ENCODE peak calls at places on chromosomes 13 and 19, in eight cellular contexts. F is PC-3, B is hepatocyte, T is GM23248, S is Karpas-422, X is GM23338, I is OCI-LY7, D is PC-9. M is an unnamed sample.

GRCh38 chr13:104043184-104043583 is 977.0 kb upstream of the SLC10A2 start:
- DNase-seq in F (peak; percentile 20), B (no peak), T (no peak), S (no peak), X (no peak), I (no peak), D (no peak), M (no peak)

GRCh38 chr19:3034845-3035541 is 5.9 kb upstream of the TLE2 start:
- DNase-seq in F (no peak), B (peak; percentile 62), T (peak; percentile 59), S (peak; percentile 50), X (peak; percentile 53), I (peak; percentile 62), D (no peak), M (no peak)

GRCh38 chr13:20331419-20331818 is 99.3 kb upstream of the GJB6 start:
- DNase-seq in F (no peak), B (no peak), T (no peak), S (no peak), X (no peak), I (no peak), D (no peak), M (no peak)

GRCh38 chr13:20170931-20171330 is 10.1 kb upstream of the GJA3 start:
- DNase-seq in F (no peak), B (no peak), T (no peak), S (peak; percentile 79), X (no peak), I (no peak), D (no peak), M (no peak)

GRCh38 chr19:7348587-7349230 is at the start of gene ARHGEF18:
- DNase-seq in F (no peak), B (no peak), T (no peak), S (peak; percentile 66), X (no peak), I (peak; percentile 97), D (no peak), M (no peak)

GRCh38 chr19:4455742-4456565 is 1.6 kb downstream of the UBXN6 start:
- DNase-seq in F (peak; percentile 41), B (peak; percentile 79), T (peak; percentile 92), S (peak; percentile 43), X (no peak), I (no peak), D (no peak), M (no peak)

GRCh38 chr19:771332-771785 is 20.4 kb downstream of the MISP start:
- DNase-seq in F (peak; percentile 50), B (peak; percentile 47), T (peak; percentile 83), S (peak; percentile 75), X (peak; percentile 62), I (peak; percentile 45), D (no peak), M (peak; percentile 55)

GRCh38 chr19:35975608-35976214 is 19.3 kb upstream of the SDHAF1 start:
- DNase-seq in F (peak; percentile 18), B (peak; percentile 62), T (peak; percentile 56), S (peak; percentile 55), X (peak; percentile 80), I (no peak), D (no peak), M (no peak)

GRCh38 chr19:13803038-13803437 is 7.8 kb downstream of the ZSWIM4 start:
- DNase-seq in F (peak; percentile 35), B (no peak), T (no peak), S (no peak), X (no peak), I (no peak), D (peak; percentile 88), M (no peak)

GRCh38 chr19:30122431-30122830 is 180.4 kb downstream of the URI1 start:
- DNase-seq in F (no peak), B (no peak), T (no peak), S (no peak), X (no peak), I (no peak), D (no peak), M (no peak)

GRCh38 chr19:4284176-4284958 is 5.3 kb downstream of the SHD start:
- DNase-seq in F (peak; percentile 48), B (peak; percentile 53), T (peak; percentile 27), S (peak; percentile 81), X (peak; percentile 98), I (peak; percentile 64), D (peak; percentile 63), M (peak; percentile 77)

GRCh38 chr13:78192721-78193120 is 274.1 kb upstream of the EDNRB start:
- DNase-seq in F (peak; percentile 19), B (no peak), T (peak; percentile 80), S (no peak), X (no peak), I (no peak), D (no peak), M (no peak)

GRCh38 chr19:35055715-35056179 is 14.2 kb downstream of the HPN start:
- DNase-seq in F (peak; percentile 39), B (peak; percentile 47), T (no peak), S (peak; percentile 67), X (peak; percentile 90), I (peak; percentile 76), D (no peak), M (no peak)

GRCh38 chr13:47628666-47629065 is 372.4 kb downstream of the SUCLA2 start:
- DNase-seq in F (peak; percentile 68), B (no peak), T (peak; percentile 69), S (no peak), X (no peak), I (no peak), D (no peak), M (no peak)

GRCh38 chr13:51637852-51638496 is 53.7 kb downstream of the WDFY2 start:
- DNase-seq in F (no peak), B (no peak), T (no peak), S (no peak), X (no peak), I (no peak), D (no peak), M (no peak)

GRCh38 chr19:48926909-48927308 is 6.6 kb upstream of the DHDH start:
- DNase-seq in F (peak; percentile 95), B (peak; percentile 54), T (peak; percentile 100), S (no peak), X (no peak), I (no peak), D (peak; percentile 84), M (peak; percentile 75)

GRCh38 chr13:76161143-76161542 is 525.0 kb downstream of the LMO7 start:
- DNase-seq in F (no peak), B (no peak), T (no peak), S (no peak), X (no peak), I (no peak), D (no peak), M (no peak)

GRCh38 chr19:10105241-10106099 is 692 bp upstream of the PPAN start:
- DNase-seq in F (no peak), B (no peak), T (peak; percentile 38), S (no peak), X (no peak), I (peak; percentile 49), D (no peak), M (no peak)

GRCh38 chr13:111325146-111325890 is 4.9 kb downstream of the TEX29 start:
- DNase-seq in F (no peak), B (no peak), T (no peak), S (no peak), X (no peak), I (no peak), D (no peak), M (no peak)

GRCh38 chr19:2356036-2356646 is 3.9 kb upstream of the TMPRSS9 start:
- DNase-seq in F (no peak), B (no peak), T (no peak), S (no peak), X (no peak), I (no peak), D (no peak), M (no peak)

GRCh38 chr13:86681223-86681622 is 882.0 kb upstream of the SLITRK6 start:
- DNase-seq in F (no peak), B (no peak), T (no peak), S (no peak), X (no peak), I (no peak), D (no peak), M (no peak)

DNA sequence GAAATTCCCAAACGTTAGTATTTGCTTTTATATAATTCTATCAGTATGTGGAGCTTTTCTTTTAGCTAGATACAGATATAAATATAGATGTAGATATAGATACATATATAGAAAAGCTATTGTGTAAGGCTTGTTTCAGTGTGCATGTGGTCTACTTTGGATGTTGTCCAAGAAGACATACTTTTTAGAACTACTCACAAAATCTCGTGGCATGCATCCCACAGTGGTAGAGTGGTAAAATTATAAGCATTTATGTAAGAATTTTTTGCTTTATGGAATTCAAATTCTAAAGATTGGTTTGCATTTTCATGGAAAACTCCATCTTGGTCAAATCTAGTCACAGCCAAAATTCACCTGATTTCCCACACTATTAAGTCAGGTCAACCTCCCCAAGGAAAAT is 880.4 kb downstream of the EFNB2 start:
- DNase-seq in F (peak; percentile 55), B (no peak), T (no peak), S (no peak), X (no peak), I (no peak), D (no peak), M (no peak)
- H3K9me2 ChIP-seq in F (no peaks in the 10 kb centered on the region), B (no peaks in the 10 kb centered on the region), T (no peaks in the 10 kb centered on the region), S (no peaks in the 10 kb centered on the region), X (no peaks in the 10 kb centered on the region), I (no peaks in the 10 kb centered on the region), D (no peaks in the 10 kb centered on the region), M (no peaks in the 10 kb centered on the region)

GRCh38 chr13:24228852-24229458 is 68.4 kb downstream of the SPATA13 start:
- DNase-seq in F (peak; percentile 74), B (peak; percentile 79), T (peak; percentile 79), S (peak; percentile 80), X (peak; percentile 90), I (peak; percentile 66), D (peak; percentile 38), M (peak; percentile 57)
- H3K9me2 ChIP-seq in F (no peaks in the 10 kb centered on the region), B (no peaks in the 10 kb centered on the region), T (no peaks in the 10 kb centered on the region), S (no peaks in the 10 kb centered on the region), X (no peaks in the 10 kb centered on the region), I (no peaks in the 10 kb centered on the region), D (no peaks in the 10 kb centered on the region), M (no peaks in the 10 kb centered on the region)

DNA sequence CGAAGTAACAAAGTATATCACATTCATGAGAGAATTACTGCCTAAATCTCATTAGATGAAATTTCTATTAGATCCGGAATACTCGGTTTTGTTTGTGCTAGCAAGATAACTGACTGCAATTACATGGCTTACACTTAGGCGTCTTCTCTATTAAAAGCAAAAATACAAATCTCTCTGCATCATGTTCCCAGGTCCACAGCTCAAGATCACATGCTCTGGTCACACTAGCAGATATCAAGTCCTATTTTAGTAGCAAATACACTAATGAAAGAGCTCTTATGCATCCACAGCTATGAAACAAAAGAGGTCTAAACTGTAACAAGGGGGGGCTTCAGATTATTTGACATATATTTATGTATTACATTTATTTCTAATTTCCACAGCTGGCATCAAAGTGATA is 53.5 kb downstream of the EFNB2 start:
- DNase-seq in F (no peak), B (no peak), T (no peak), S (no peak), X (no peak), I (no peak), D (no peak), M (no peak)
- H3K9me2 ChIP-seq in F (no peaks in the 10 kb centered on the region), B (no peaks in the 10 kb centered on the region), T (no peaks in the 10 kb centered on the region), S (no peaks in the 10 kb centered on the region), X (no peaks in the 10 kb centered on the region), I (no peaks in the 10 kb centered on the region), D (no peaks in the 10 kb centered on the region), M (no peaks in the 10 kb centered on the region)

DNA sequence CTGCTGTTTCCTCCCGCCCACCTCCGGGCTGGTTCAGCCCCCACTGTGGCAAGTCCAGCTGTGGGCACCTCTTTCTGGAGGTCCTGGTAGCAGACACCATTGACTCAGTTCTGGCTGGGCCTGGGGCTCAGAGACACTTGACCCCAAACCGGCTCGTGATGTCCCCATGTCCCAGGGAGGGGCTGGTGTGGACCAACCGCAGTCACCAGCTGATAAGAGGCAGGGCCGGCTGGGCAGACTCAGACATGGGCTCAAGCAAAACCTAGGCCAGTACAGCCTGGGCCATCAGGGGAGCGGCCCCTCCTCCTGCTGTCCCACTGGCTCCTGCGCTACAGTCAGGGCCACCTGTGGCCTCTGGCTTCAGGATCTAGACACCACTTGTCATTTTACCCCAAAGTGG is 19.8 kb upstream of the TMEM160 start:
- DNase-seq in F (no peak), B (no peak), T (no peak), S (no peak), X (no peak), I (no peak), D (no peak), M (no peak)
- H3K9me2 ChIP-seq in F (no peaks in the 10 kb centered on the region), B (no peaks in the 10 kb centered on the region), T (no peaks in the 10 kb centered on the region), S (no peaks in the 10 kb centered on the region), X (no peaks in the 10 kb centered on the region), I (no peaks in the 10 kb centered on the region), D (no peaks in the 10 kb centered on the region), M (no peaks in the 10 kb centered on the region)